ENCODE peak calls at places on chromosomes 1 and 21, in four cellular contexts. T, W, G and P are unnamed samples.

GRCh38 chr21:26717146-26717739 is 128.0 kb downstream of the ADAMTS1 start:
- DNase-seq in T (no peak), W (peak), G (no peak), P (peak)

GRCh38 chr1:167987174-167987573 is 50.3 kb upstream of the MPC2 start:
- DNase-seq in W (no peak), G (no peak), T (no peak), P (no peak)

GRCh38 chr1:115648717-115649691 is 7.2 kb downstream of the VANGL1 start:
- DNase-seq in T (no peak), G (no peak), W (peak), P (no peak)

GRCh38 chr1:214187933-214188332 is 93.0 kb upstream of the SMYD2 start:
- DNase-seq in W (no peak), G (no peak), T (no peak), P (no peak)

GRCh38 chr1:55140546-55140983 is 74.6 kb downstream of the USP24 start:
- DNase-seq in W (peak), G (peak), T (peak), P (peak)

GRCh38 chr1:101025283-101025679 is 303 bp downstream of the DPH5 start:
- DNase-seq in T (no peak), W (peak), G (no peak), P (peak)

GRCh38 chr1:73537400-73537799 is 660.6 kb downstream of the LRRIQ3 start:
- DNase-seq in W (no peak), G (no peak), T (no peak), P (no peak)

GRCh38 chr1:94925561-94926364 is 1.1 kb downstream of the CNN3 start:
- DNase-seq in T (no peak), G (peak), W (no peak), P (peak)